ENCODE peak calls at places on chromosomes 13 and 19, in ten cellular contexts. F is AG09319, O is GM12878, X is tibial nerve, Q is body of pancreas, W is activated B cell treated with CpG ODN at 0.5 μM for 24 hours, G is Panc1, M is nephron progenitor cell, N is heart right ventricle, Z is tibial artery. B is an unnamed sample.

GRCh38 chr13:44347905-44348304 is 25.7 kb upstream of the SERP2 start:
- DNase-seq in F (no peak), O (no peak), X (no peak), Q (no peak), W (no peak), G (no peak), M (no peak), N (no peak), Z (no peak), B (no peak)

GRCh38 chr13:73261739-73262216 is 203.0 kb downstream of the KLF5 start:
- DNase-seq in F (no peak), O (no peak), X (no peak), Q (peak), W (no peak), G (no peak), M (no peak), N (no peak), Z (no peak), B (no peak)

GRCh38 chr13:27281420-27281819 is 10.8 kb downstream of the RASL11A start:
- DNase-seq in F (no peak), O (no peak), X (no peak), Q (no peak), W (no peak), G (no peak), M (no peak), N (no peak), Z (no peak), B (no peak)

GRCh38 chr13:45100855-45101254 is 19.5 kb upstream of the GTF2F2 start:
- DNase-seq in F (no peak), O (no peak), X (no peak), Q (no peak), W (no peak), G (no peak), M (no peak), N (no peak), Z (no peak), B (no peak)

GRCh38 chr19:3708207-3708931 is at the start of gene TJP3:
- DNase-seq in F (no peak), O (no peak), X (no peak), Q (peak), W (no peak), G (no peak), M (no peak), N (peak), Z (no peak), B (no peak)

GRCh38 chr13:88857256-88857655 is 1186.1 kb downstream of the SLITRK5 start:
- DNase-seq in F (no peak), O (no peak), X (no peak), Q (no peak), W (no peak), G (no peak), M (no peak), N (no peak), Z (no peak), B (no peak)

GRCh38 chr19:29014857-29015436 is 198.0 kb downstream of the UQCRFS1 start:
- DNase-seq in F (no peak), O (no peak), X (no peak), Q (no peak), W (no peak), G (no peak), M (no peak), N (no peak), Z (no peak), B (no peak)

GRCh38 chr19:24159707-24160106 is 72.7 kb downstream of the ZNF254 start:
- DNase-seq in F (no peak), O (no peak), X (no peak), Q (no peak), W (no peak), G (no peak), M (no peak), N (no peak), Z (no peak), B (no peak)

GRCh38 chr13:24106429-24106828 is 54.1 kb upstream of the SPATA13 start:
- DNase-seq in F (no peak), O (no peak), X (no peak), Q (peak), W (no peak), G (no peak), M (no peak), N (no peak), Z (no peak), B (no peak)

GRCh38 chr13:51981355-51981754 is 29.9 kb downstream of the ATP7B start:
- DNase-seq in F (no peak), O (no peak), X (no peak), Q (no peak), W (no peak), G (no peak), M (no peak), N (no peak), Z (no peak), B (no peak)

GRCh38 chr13:57128909-57129308 is 11.8 kb upstream of the PRR20A start:
- DNase-seq in F (no peak), O (no peak), X (no peak), Q (no peak), W (no peak), G (no peak), M (no peak), N (no peak), Z (no peak), B (no peak)

GRCh38 chr13:27321619-27322385 is 51.2 kb downstream of the RASL11A start:
- DNase-seq in F (no peak), O (no peak), X (no peak), Q (no peak), W (no peak), G (no peak), M (no peak), N (no peak), Z (no peak), B (no peak)

GRCh38 chr19:40282920-40283319 is 2.2 kb downstream of the AKT2 start:
- DNase-seq in F (no peak), O (no peak), X (no peak), Q (no peak), W (no peak), G (no peak), M (no peak), N (no peak), Z (no peak), B (no peak)

GRCh38 chr19:307793-308420 is 16.7 kb upstream of the PLPP2 start:
- DNase-seq in F (no peak), O (no peak), X (no peak), Q (no peak), W (no peak), G (no peak), M (no peak), N (no peak), Z (no peak), B (no peak)

GRCh38 chr19:18999896-19000620 is 33.3 kb downstream of the SUGP2 start:
- DNase-seq in F (no peak), O (no peak), X (no peak), Q (no peak), W (no peak), G (no peak), M (no peak), N (no peak), Z (no peak), B (no peak)

GRCh38 chr13:46492946-46493345 is 60.0 kb upstream of the LRCH1 start:
- DNase-seq in F (no peak), O (no peak), X (peak), Q (no peak), W (no peak), G (no peak), M (peak), N (no peak), Z (no peak), B (no peak)

GRCh38 chr19:17743874-17744273 is 7.4 kb upstream of the FCHO1 start:
- DNase-seq in F (no peak), O (no peak), X (no peak), Q (no peak), W (no peak), G (no peak), M (no peak), N (no peak), Z (no peak), B (no peak)

GRCh38 chr13:26255717-26256277 is 1.9 kb downstream of the CDK8 start:
- DNase-seq in F (no peak), O (no peak), X (no peak), Q (no peak), W (no peak), G (no peak), M (no peak), N (no peak), Z (no peak), B (no peak)

GRCh38 chr19:34229721-34230120 is 24.6 kb upstream of the GARRE1 start:
- DNase-seq in F (no peak), O (no peak), X (no peak), Q (no peak), W (no peak), G (no peak), M (no peak), N (no peak), Z (no peak), B (no peak)

GRCh38 chr13:68988176-68988575 is 1119.5 kb upstream of the ATXN8OS start:
- DNase-seq in F (no peak), O (no peak), X (no peak), Q (no peak), W (no peak), G (no peak), M (no peak), N (no peak), Z (no peak), B (no peak)

GRCh38 chr19:4455742-4456565 is 1.6 kb downstream of the UBXN6 start:
- DNase-seq in F (peak), O (no peak), X (peak), Q (peak), W (no peak), G (no peak), M (peak), N (peak), Z (no peak), B (no peak)

GRCh38 chr19:45955905-45956608 is 17.6 kb downstream of the NOVA2 start:
- DNase-seq in F (no peak), O (no peak), X (peak), Q (peak), W (no peak), G (no peak), M (no peak), N (peak), Z (no peak), B (no peak)

GRCh38 chr19:1251503-1252220 is 3.3 kb downstream of the MIDN start:
- DNase-seq in F (no peak), O (no peak), X (no peak), Q (peak), W (peak), G (no peak), M (peak), N (peak), Z (peak), B (no peak)

GRCh38 chr13:33014291-33014690 is 1.9 kb upstream of the KL start:
- DNase-seq in F (no peak), O (no peak), X (no peak), Q (no peak), W (no peak), G (no peak), M (no peak), N (no peak), Z (no peak), B (no peak)

GRCh38 chr13:41017153-41017552 is 2.0 kb downstream of the ELF1 start:
- DNase-seq in F (no peak), O (no peak), X (no peak), Q (peak), W (no peak), G (no peak), M (no peak), N (no peak), Z (no peak), B (no peak)

GRCh38 chr13:20772401-20773131 is 1.2 kb downstream of the EEF1AKMT1 start:
- DNase-seq in F (no peak), O (no peak), X (no peak), Q (no peak), W (no peak), G (no peak), M (no peak), N (no peak), Z (no peak), B (no peak)

GRCh38 chr13:40792284-40793051 is 3.1 kb downstream of the SLC25A15 start:
- DNase-seq in F (no peak), O (no peak), X (no peak), Q (no peak), W (no peak), G (no peak), M (no peak), N (no peak), Z (peak), B (no peak)

GRCh38 chr13:24220086-24220703 is 59.7 kb downstream of the SPATA13 start:
- DNase-seq in F (peak), O (no peak), X (peak), Q (peak), W (no peak), G (peak), M (peak), N (no peak), Z (no peak), B (no peak)

GRCh38 chr13:39692650-39693438 is 37.4 kb downstream of the COG6 start:
- DNase-seq in F (no peak), O (no peak), X (no peak), Q (no peak), W (no peak), G (no peak), M (no peak), N (no peak), Z (no peak), B (no peak)

GRCh38 chr19:9986787-9987281 is 23.5 kb downstream of the COL5A3 start:
- DNase-seq in F (peak), O (no peak), X (peak), Q (peak), W (no peak), G (no peak), M (no peak), N (peak), Z (peak), B (no peak)

GRCh38 chr13:35854286-35854685 is 276.9 kb downstream of the DCLK1 start:
- DNase-seq in F (no peak), O (no peak), X (no peak), Q (no peak), W (no peak), G (no peak), M (no peak), N (no peak), Z (no peak), B (no peak)

GRCh38 chr13:73984201-73984600 is 150.0 kb downstream of the KLF12 start:
- DNase-seq in F (no peak), O (no peak), X (no peak), Q (no peak), W (no peak), G (no peak), M (no peak), N (no peak), Z (no peak), B (no peak)

GRCh38 chr19:45253396-45254027 is 2.4 kb downstream of the MARK4 start:
- DNase-seq in F (no peak), O (no peak), X (no peak), Q (no peak), W (no peak), G (no peak), M (no peak), N (no peak), Z (no peak), B (no peak)

GRCh38 chr13:111505175-111505777 is 184.8 kb downstream of the TEX29 start:
- DNase-seq in F (no peak), O (no peak), X (no peak), Q (no peak), W (no peak), G (no peak), M (peak), N (no peak), Z (no peak), B (no peak)
- TF ChIP-seq CTCF in F (no peak), O (no peak), X (no peak), Q (peak), W (no peak), G (no peak), M (peak), N (peak), Z (no peak), B (peak)

GRCh38 chr19:53659292-53659691 is 27.5 kb downstream of the DPRX start:
- DNase-seq in F (no peak), O (no peak), X (no peak), Q (peak), W (no peak), G (peak), M (peak), N (no peak), Z (no peak), B (no peak)
- TF ChIP-seq CTCF in F (no peak), O (no peak), X (peak), Q (no peak), W (no peak), G (peak), M (peak), N (peak), Z (peak), B (no peak)

GRCh38 chr13:112510002-112510780 is 77.8 kb downstream of the TUBGCP3 start:
- DNase-seq in F (peak), O (no peak), X (no peak), Q (peak), W (no peak), G (no peak), M (peak), N (no peak), Z (no peak), B (no peak)
- TF ChIP-seq CTCF in F (peak), O (peak), X (peak), Q (peak), W (no peak), G (peak), M (peak), N (peak), Z (peak), B (peak)

DNA sequence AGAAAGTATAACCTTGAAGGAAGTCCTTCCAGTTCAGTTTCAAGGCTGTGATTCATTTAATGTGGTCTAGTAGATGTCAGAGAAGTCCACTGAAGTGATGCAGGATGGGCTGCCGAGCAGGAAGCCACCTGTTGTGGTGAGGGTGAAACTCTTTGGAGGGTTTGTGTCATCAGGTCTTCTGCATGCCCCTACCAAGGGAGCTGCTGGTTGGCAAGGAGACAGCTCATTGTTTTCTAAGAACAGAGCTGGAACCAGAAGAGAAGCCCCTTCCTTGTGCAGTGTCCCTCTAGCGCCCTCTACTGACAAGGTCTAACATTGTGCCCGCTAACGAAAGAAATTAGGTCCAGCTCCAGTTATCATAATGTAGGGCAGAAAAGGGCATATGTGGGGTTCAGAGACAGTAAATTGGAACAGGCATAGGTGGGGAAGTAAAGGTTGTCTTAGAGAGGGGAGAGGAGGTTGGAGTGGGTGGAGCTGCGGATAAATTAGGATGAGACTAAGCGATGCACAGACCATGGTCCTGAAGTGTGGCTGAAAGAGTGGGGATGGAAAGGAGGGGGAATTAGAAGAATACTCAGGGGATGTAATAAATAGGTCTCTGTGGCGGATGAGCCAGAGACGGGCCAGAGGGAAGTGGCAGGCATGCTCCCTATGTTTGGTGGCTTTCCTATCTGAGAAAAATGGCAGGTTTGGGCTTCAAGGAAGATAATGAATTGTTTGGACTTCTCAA is 123.2 kb downstream of the OLFM4 start:
- DNase-seq in F (no peak), O (peak), X (peak), Q (peak), W (no peak), G (peak), M (peak), N (no peak), Z (no peak), B (no peak)
- TF ChIP-seq CTCF in F (peak), O (peak), X (peak), Q (peak), W (no peak), G (peak), M (peak), N (peak), Z (peak), B (peak)

GRCh38 chr13:99200433-99201167 is at the start of gene UBAC2:
- DNase-seq in F (peak), O (peak), X (peak), Q (peak), W (peak), G (peak), M (peak), N (peak), Z (peak), B (peak)
- TF ChIP-seq CTCF in F (no peak), O (no peak), X (no peak), Q (peak), W (no peak), G (no peak), M (no peak), N (peak), Z (no peak), B (no peak)

GRCh38 chr13:49421391-49421790 is 22.5 kb downstream of the CAB39L start:
- DNase-seq in F (no peak), O (peak), X (no peak), Q (peak), W (no peak), G (no peak), M (no peak), N (no peak), Z (no peak), B (no peak)
- TF ChIP-seq CTCF in F (no peak), O (peak), X (no peak), Q (peak), W (no peak), G (peak), M (no peak), N (peak), Z (no peak), B (no peak)

GRCh38 chr19:35738887-35739229 is 3.4 kb downstream of the IGFLR1 start:
- DNase-seq in F (no peak), O (no peak), X (no peak), Q (no peak), W (no peak), G (no peak), M (no peak), N (no peak), Z (no peak), B (no peak)

GRCh38 chr19:35738021-35738886 is 4.0 kb downstream of the IGFLR1 start:
- DNase-seq in F (no peak), O (no peak), X (no peak), Q (no peak), W (no peak), G (no peak), M (no peak), N (no peak), Z (no peak), B (no peak)

GRCh38 chr19:35734889-35735288 is 7.4 kb downstream of the IGFLR1 start:
- DNase-seq in F (no peak), O (no peak), X (no peak), Q (no peak), W (no peak), G (no peak), M (no peak), N (no peak), Z (no peak), B (no peak)

GRCh38 chr19:35739275-35740107 is 2.8 kb downstream of the IGFLR1 start:
- DNase-seq in F (no peak), O (no peak), X (no peak), Q (no peak), W (no peak), G (no peak), M (no peak), N (no peak), Z (no peak), B (no peak)

DNA sequence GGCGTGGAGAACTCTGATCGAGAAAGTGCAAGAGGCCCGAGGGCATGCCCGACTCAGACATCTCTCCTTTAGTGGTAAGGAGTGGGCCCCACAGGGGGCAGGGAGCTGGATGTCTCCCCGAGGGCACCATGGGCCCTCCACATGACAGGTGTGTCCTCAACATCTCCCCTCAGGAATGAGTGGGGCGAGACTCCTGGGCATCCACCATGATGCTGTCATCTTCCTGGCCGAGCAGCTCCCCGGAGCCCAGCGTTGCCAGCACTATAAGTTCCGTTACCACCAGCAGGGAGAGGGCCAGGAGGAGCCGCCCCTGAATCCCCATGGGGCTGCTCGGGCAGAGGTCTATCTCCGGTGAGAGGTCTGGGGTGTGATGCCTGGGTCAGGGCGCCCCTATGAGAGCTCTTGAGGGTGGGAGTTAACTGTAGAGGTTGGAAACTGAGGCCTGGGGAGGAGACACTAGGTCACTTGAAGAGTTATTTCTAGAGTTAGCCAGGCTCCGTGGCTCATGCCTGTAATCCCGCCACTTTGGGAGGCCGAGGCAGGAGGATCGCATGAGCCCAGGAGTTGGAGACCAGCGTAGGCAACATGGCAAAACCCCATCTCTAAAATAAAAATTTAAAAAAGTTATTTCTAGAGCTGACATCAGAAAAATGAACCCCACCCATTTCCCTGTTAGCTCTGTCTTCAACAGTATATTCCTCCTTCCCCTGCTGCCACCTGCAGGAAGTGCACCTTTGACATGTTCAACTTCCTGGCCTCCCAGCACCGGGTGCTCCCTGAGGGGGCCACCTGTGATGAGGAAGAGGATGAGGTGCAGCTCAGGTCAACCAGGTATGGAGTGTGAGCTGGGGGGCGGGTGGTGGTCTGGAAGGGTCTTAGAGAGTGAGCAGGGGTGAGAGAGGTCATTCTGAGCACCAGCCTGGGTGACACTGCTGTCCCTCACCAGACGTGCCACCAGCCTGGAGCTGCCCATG is 5.1 kb downstream of the IGFLR1 start:
- DNase-seq in F (no peak), O (no peak), X (no peak), Q (no peak), W (no peak), G (no peak), M (no peak), N (no peak), Z (no peak), B (no peak)
- TF ChIP-seq CTCF in F (no peak), O (peak), X (no peak), Q (no peak), W (no peak), G (no peak), M (no peak), N (no peak), Z (no peak), B (no peak)

B was measured in osteocyte.